ENCODE peak calls at places on chromosomes 13 and 19, in four cellular contexts. O, M, Q and A are unnamed samples.

GRCh38 chr13:35785563-35786327 is 309.3 kb upstream of the MAB21L1 start:
- DNase-seq in O (no peak), M (no peak), Q (no peak), A (no peak)

GRCh38 chr13:110277357-110277950 is 29.5 kb downstream of the COL4A1 start:
- DNase-seq in O (no peak), M (no peak), Q (peak), A (no peak)

GRCh38 chr13:100644328-100644727 is 30.3 kb downstream of the TMTC4 start:
- DNase-seq in O (no peak), M (no peak), Q (no peak), A (no peak)

GRCh38 chr13:87884874-87885273 is 213.7 kb downstream of the SLITRK5 start:
- DNase-seq in O (no peak), M (no peak), Q (peak), A (no peak)

GRCh38 chr19:16945364-16945714 is 56.5 kb downstream of the F2RL3 start:
- DNase-seq in O (no peak), M (no peak), Q (no peak), A (no peak)

GRCh38 chr13:43411741-43412140 is 375.0 kb downstream of the ENOX1 start:
- DNase-seq in O (no peak), M (no peak), Q (no peak), A (no peak)

GRCh38 chr13:90197722-90198121 is 1149.8 kb upstream of the MIR17HG start:
- DNase-seq in O (no peak), M (no peak), Q (peak), A (no peak)

GRCh38 chr19:33325920-33326319 is 23.6 kb upstream of the CEBPA start:
- DNase-seq in O (no peak), M (peak), Q (peak), A (peak)

GRCh38 chr13:73608731-73609485 is 525.3 kb downstream of the KLF12 start:
- DNase-seq in O (no peak), M (no peak), Q (no peak), A (no peak)

GRCh38 chr19:51094696-51095279 is 12.1 kb upstream of the KLK14 start:
- DNase-seq in O (no peak), M (no peak), Q (no peak), A (no peak)

GRCh38 chr13:67107973-67108372 is 122.2 kb downstream of the PCDH9 start:
- DNase-seq in O (peak), M (no peak), Q (no peak), A (no peak)

GRCh38 chr19:57403737-57404537 is 7.0 kb upstream of the ZNF17 start:
- DNase-seq in O (no peak), M (no peak), Q (no peak), A (no peak)

GRCh38 chr13:113426591-113426986 is 26.7 kb downstream of the ADPRHL1 start:
- DNase-seq in O (no peak), M (no peak), Q (no peak), A (no peak)

GRCh38 chr13:28251462-28251861 is 113.1 kb downstream of the PAN3 start:
- DNase-seq in O (no peak), M (no peak), Q (no peak), A (no peak)

GRCh38 chr19:42542791-42543190 is 14.5 kb upstream of the CEACAM1 start:
- DNase-seq in O (no peak), M (no peak), Q (no peak), A (no peak)

GRCh38 chr19:16041571-16042386 is 34.5 kb upstream of the TPM4 start:
- DNase-seq in O (peak), M (peak), Q (peak), A (no peak)

GRCh38 chr19:7191946-7192691 is 102.1 kb downstream of the INSR start:
- DNase-seq in O (no peak), M (no peak), Q (peak), A (no peak)

GRCh38 chr19:41327499-41328156 is 17.7 kb downstream of the CCDC97 start:
- DNase-seq in O (peak), M (no peak), Q (peak), A (no peak)

GRCh38 chr13:51823351-51823750 is 19.4 kb upstream of the DHRS12 start:
- DNase-seq in O (no peak), M (no peak), Q (no peak), A (no peak)

GRCh38 chr13:19984430-19985218 is 26.1 kb downstream of the ZMYM2 start:
- DNase-seq in O (no peak), M (no peak), Q (peak), A (no peak)

GRCh38 chr13:22696433-22696832 is 484.3 kb upstream of the SGCG start:
- DNase-seq in O (peak), M (no peak), Q (no peak), A (no peak)

GRCh38 chr13:62293081-62293480 is 877.4 kb upstream of the PCDH20 start:
- DNase-seq in O (no peak), M (no peak), Q (peak), A (no peak)

GRCh38 chr19:7751157-7751783 is 3.9 kb upstream of the CD209 start:
- DNase-seq in O (no peak), M (no peak), Q (peak), A (no peak)

GRCh38 chr13:77114271-77114670 is 87.3 kb upstream of the FBXL3 start:
- DNase-seq in O (no peak), M (no peak), Q (no peak), A (no peak)

GRCh38 chr19:47145639-47146486 is 15.2 kb downstream of the SAE1 start:
- DNase-seq in O (no peak), M (no peak), Q (no peak), A (no peak)

GRCh38 chr19:47142779-47143178 is 12.1 kb downstream of the SAE1 start:
- DNase-seq in O (no peak), M (no peak), Q (no peak), A (no peak)

GRCh38 chr19:47144630-47145029 is 14.0 kb downstream of the SAE1 start:
- DNase-seq in O (no peak), M (no peak), Q (no peak), A (no peak)

GRCh38 chr19:47141695-47142094 is 11.1 kb downstream of the SAE1 start:
- DNase-seq in O (no peak), M (no peak), Q (no peak), A (no peak)

GRCh38 chr19:47143322-47144073 is 12.9 kb downstream of the SAE1 start:
- DNase-seq in O (no peak), M (no peak), Q (no peak), A (peak)
- H3K4me3 ChIP-seq in O (no peak), M (no peak), Q (no peak), A (no peak)

GRCh38 chr13:24982333-24982999 is 113.5 kb upstream of the PABPC3 start:
- DNase-seq in O (no peak), M (no peak), Q (no peak), A (no peak)
- H3K4me3 ChIP-seq in O (no peak), M (no peak), Q (no peak), A (no peak)

GRCh38 chr13:72061613-72062012 is 194.6 kb upstream of the DACH1 start:
- DNase-seq in O (no peak), M (no peak), Q (no peak), A (no peak)

GRCh38 chr13:72062566-72062965 is 195.6 kb upstream of the DACH1 start:
- DNase-seq in O (no peak), M (no peak), Q (no peak), A (no peak)
- H3K4me3 ChIP-seq in O (no peak), M (no peak), Q (no peak), A (no peak)

DNA sequence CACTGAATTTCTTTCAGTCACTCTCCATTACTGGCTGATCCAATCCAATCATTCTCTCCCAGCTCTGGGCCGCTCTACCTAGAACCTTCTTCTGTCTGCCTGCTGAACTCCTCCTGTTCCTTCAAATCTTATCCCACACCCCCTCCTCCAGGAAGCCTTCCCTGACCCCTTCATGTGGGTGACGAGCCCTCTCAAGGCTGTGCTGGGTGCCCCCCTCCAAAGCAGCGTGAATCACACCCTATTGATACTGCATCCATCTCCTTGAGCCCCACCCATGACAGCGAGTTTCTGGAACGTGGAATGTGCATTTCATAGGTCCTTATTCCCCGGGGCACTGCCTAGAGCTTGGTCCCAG is 3.2 kb downstream of the PIH1D1 start:
- DNase-seq in O (no peak), M (no peak), Q (no peak), A (no peak)
- H3K4me3 ChIP-seq in O (no peak), M (no peak), Q (no peak), A (no peak)

GRCh38 chr19:9535934-9536333 is 2.5 kb downstream of the ZNF426 start:
- DNase-seq in O (no peak), M (no peak), Q (peak), A (no peak)
- H3K4me3 ChIP-seq in O (no peak), M (no peak), Q (no peak), A (no peak)